ENCODE peak calls at places on chromosomes 11 and 22, in six cellular contexts. P is H1, K is fibroblast of lung, I is neural progenitor cell, Y is HCT116, Z is GM23338. V is an unnamed sample.

GRCh38 chr11:36376315-36376887 is 80.3 kb downstream of the PRR5L start:
- DNase-seq in P (no peak), K (peak), I (peak), Y (no peak), Z (peak), V (peak)

GRCh38 chr22:45129703-45130524 is 33.8 kb upstream of the NUP50 start:
- DNase-seq in P (no peak), K (no peak), I (no peak), Y (no peak), Z (peak), V (no peak)

GRCh38 chr11:125167954-125168821 is 3.6 kb downstream of the PKNOX2 start:
- DNase-seq in P (no peak), K (peak), I (peak), Y (no peak), Z (peak), V (no peak)

GRCh38 chr22:40951795-40952602 is 821 bp downstream of the RBX1 start:
- DNase-seq in P (no peak), K (no peak), I (no peak), Y (no peak), Z (peak), V (peak)

GRCh38 chr22:37195921-37196320 is 7.9 kb upstream of the C1QTNF6 start:
- DNase-seq in P (no peak), K (peak), I (no peak), Y (no peak), Z (no peak), V (no peak)

GRCh38 chr11:75563501-75563977 is 1.5 kb downstream of the SERPINH1 start:
- DNase-seq in P (no peak), K (no peak), I (no peak), Y (no peak), Z (no peak), V (no peak)

GRCh38 chr11:97909544-97910394 is 1111.0 kb upstream of the CNTN5 start:
- DNase-seq in P (no peak), K (peak), I (no peak), Y (no peak), Z (no peak), V (no peak)

GRCh38 chr11:20238712-20239111 is 78.4 kb upstream of the DBX1 start:
- DNase-seq in P (no peak), K (no peak), I (no peak), Y (no peak), Z (no peak), V (no peak)

GRCh38 chr22:17807571-17808410 is 33.5 kb upstream of the BID start:
- DNase-seq in P (no peak), K (peak), I (no peak), Y (no peak), Z (no peak), V (no peak)

GRCh38 chr22:41288245-41288946 is 2.4 kb upstream of the RANGAP1 start:
- DNase-seq in P (no peak), K (peak), I (no peak), Y (peak), Z (peak), V (peak)

GRCh38 chr11:68337399-68337835 is 25.0 kb downstream of the LRP5 start:
- DNase-seq in P (no peak), K (no peak), I (no peak), Y (no peak), Z (no peak), V (no peak)

GRCh38 chr11:69817265-69818236 is 1.7 kb downstream of the FGF3 start:
- DNase-seq in P (no peak), K (no peak), I (peak), Y (no peak), Z (peak), V (peak)

GRCh38 chr11:13335319-13335718 is 57.7 kb downstream of the BMAL1 start:
- DNase-seq in P (no peak), K (peak), I (peak), Y (no peak), Z (peak), V (peak)

GRCh38 chr22:31093090-31093850 is 12.2 kb downstream of the SMTN start:
- DNase-seq in P (no peak), K (no peak), I (no peak), Y (no peak), Z (no peak), V (no peak)

GRCh38 chr11:113085446-113085845 is 124.2 kb downstream of the NCAM1 start:
- DNase-seq in P (no peak), K (no peak), I (no peak), Y (no peak), Z (no peak), V (no peak)

GRCh38 chr11:131079036-131079435 is 162.8 kb upstream of the SNX19 start:
- DNase-seq in P (no peak), K (peak), I (no peak), Y (no peak), Z (no peak), V (no peak)

GRCh38 chr11:132540586-132540985 is 991.7 kb downstream of the OPCML start:
- DNase-seq in P (no peak), K (peak), I (no peak), Y (no peak), Z (no peak), V (no peak)

GRCh38 chr11:115197433-115197832 is 306.8 kb downstream of the CADM1 start:
- DNase-seq in P (no peak), K (peak), I (no peak), Y (no peak), Z (no peak), V (no peak)

GRCh38 chr11:75429902-75430691 is 2.9 kb downstream of the KLHL35 start:
- DNase-seq in P (no peak), K (peak), I (peak), Y (no peak), Z (peak), V (peak)

GRCh38 chr11:101996106-101996505 is 51.1 kb upstream of the CFAP300 start:
- DNase-seq in P (no peak), K (no peak), I (no peak), Y (no peak), Z (no peak), V (no peak)

GRCh38 chr11:9092846-9093778 is 1.7 kb upstream of the SCUBE2 start:
- DNase-seq in P (no peak), K (no peak), I (no peak), Y (no peak), Z (no peak), V (peak)

GRCh38 chr22:36887164-36887563 is 26.3 kb upstream of the CSF2RB start:
- DNase-seq in P (no peak), K (no peak), I (no peak), Y (no peak), Z (no peak), V (no peak)

GRCh38 chr11:78228467-78228866 is 39.7 kb downstream of the USP35 start:
- DNase-seq in P (no peak), K (peak), I (peak), Y (peak), Z (peak), V (peak)

GRCh38 chr22:32991353-32992115 is 66.6 kb downstream of the SYN3 start:
- DNase-seq in P (no peak), K (peak), I (no peak), Y (no peak), Z (no peak), V (peak)

GRCh38 chr11:78381867-78382266 is 35.8 kb downstream of the GAB2 start:
- DNase-seq in P (no peak), K (no peak), I (no peak), Y (no peak), Z (no peak), V (no peak)

DNA sequence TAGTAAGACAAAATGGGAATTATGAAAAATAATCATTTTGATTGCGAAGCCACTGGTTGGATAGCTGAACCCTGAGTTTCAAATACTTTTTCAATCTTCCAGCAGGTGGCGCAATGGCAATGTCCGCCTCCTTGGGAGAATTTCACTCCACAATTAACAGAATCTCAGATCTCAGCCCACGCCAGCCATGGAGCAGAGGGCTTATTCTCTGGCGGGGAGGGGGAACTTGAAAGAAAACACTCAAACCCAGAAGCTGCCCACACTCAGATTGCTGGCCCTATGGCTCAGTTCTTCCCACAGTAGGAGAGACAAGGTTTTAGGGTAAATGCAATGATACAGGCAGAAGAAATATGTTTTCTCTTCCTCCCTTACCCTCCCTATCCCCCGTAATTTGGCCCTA is 38.7 kb upstream of the RCN1 start:
- DNase-seq in P (no peak), K (peak), I (peak), Y (peak), Z (peak), V (peak)
- TF ChIP-seq EZH2 in P (no peak), K (no peak), I (no peak), Y (no peak), Z (no peak), V (no peak)

DNA sequence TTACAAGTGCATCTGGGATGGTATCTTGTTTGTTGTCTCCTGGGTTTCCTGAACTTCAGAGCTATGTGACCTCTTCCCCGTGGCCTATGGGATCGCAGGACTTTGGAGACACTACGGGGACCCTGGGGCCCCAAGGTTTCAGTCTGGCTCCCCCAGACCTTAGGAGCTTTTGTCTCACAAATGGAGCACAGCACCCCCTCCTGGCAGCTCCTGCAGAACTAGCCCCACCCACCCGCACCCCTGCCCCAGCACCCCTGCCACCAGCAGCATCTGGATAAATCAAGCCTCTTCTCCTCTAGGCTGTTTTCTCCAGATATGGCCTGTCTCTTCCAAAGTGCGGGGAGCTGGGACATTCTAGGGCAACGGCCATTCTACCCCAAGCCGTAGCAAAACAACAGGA is 10.4 kb downstream of the RCOR2 start:
- DNase-seq in P (no peak), K (no peak), I (peak), Y (no peak), Z (peak), V (peak)
- TF ChIP-seq CTCF in P (peak), K (no peak), I (peak), Y (peak), Z (peak), V (peak)

GRCh38 chr11:122978303-122978620 is 3.4 kb downstream of the BSX start:
- DNase-seq in P (no peak), K (no peak), I (no peak), Y (no peak), Z (no peak), V (no peak)

GRCh38 chr11:122979103-122979814 is 2.4 kb downstream of the BSX start:
- DNase-seq in P (no peak), K (no peak), I (peak), Y (no peak), Z (peak), V (no peak)

GRCh38 chr11:122976396-122976733 is 5.3 kb downstream of the BSX start:
- DNase-seq in P (no peak), K (no peak), I (no peak), Y (no peak), Z (peak), V (no peak)

GRCh38 chr11:122976734-122977454 is 4.7 kb downstream of the BSX start:
- DNase-seq in P (no peak), K (no peak), I (peak), Y (no peak), Z (peak), V (peak)

GRCh38 chr11:122977455-122978302 is 4.0 kb downstream of the BSX start:
- DNase-seq in P (no peak), K (no peak), I (peak), Y (no peak), Z (peak), V (no peak)
- TF ChIP-seq EZH2 in P (peak), K (peak), I (peak), Y (no peak), Z (peak), V (peak)

GRCh38 chr11:34415538-34415937 is 23.2 kb upstream of the CAT start:
- DNase-seq in P (no peak), K (no peak), I (no peak), Y (no peak), Z (no peak), V (no peak)

GRCh38 chr11:34419158-34419557 is 19.6 kb upstream of the CAT start:
- DNase-seq in P (no peak), K (no peak), I (no peak), Y (no peak), Z (no peak), V (no peak)

GRCh38 chr11:34416746-34417145 is 22.0 kb upstream of the CAT start:
- DNase-seq in P (no peak), K (no peak), I (no peak), Y (no peak), Z (no peak), V (no peak)

GRCh38 chr11:34416088-34416487 is 22.6 kb upstream of the CAT start:
- DNase-seq in P (no peak), K (no peak), I (no peak), Y (no peak), Z (no peak), V (no peak)

GRCh38 chr11:34417203-34417602 is 21.5 kb upstream of the CAT start:
- DNase-seq in P (no peak), K (no peak), I (no peak), Y (no peak), Z (peak), V (no peak)
- TF ChIP-seq CTCF in P (peak), K (no peak), I (peak), Y (no peak), Z (no peak), V (peak)

GRCh38 chr11:126772267-126772666 is 228.3 kb downstream of the KIRREL3 start:
- DNase-seq in P (no peak), K (no peak), I (no peak), Y (no peak), Z (no peak), V (no peak)

GRCh38 chr11:126764221-126764620 is 236.3 kb downstream of the KIRREL3 start:
- DNase-seq in P (no peak), K (peak), I (no peak), Y (no peak), Z (no peak), V (no peak)

GRCh38 chr11:126765196-126765595 is 235.4 kb downstream of the KIRREL3 start:
- DNase-seq in P (no peak), K (no peak), I (no peak), Y (no peak), Z (no peak), V (no peak)

GRCh38 chr11:126766425-126766824 is 234.1 kb downstream of the KIRREL3 start:
- DNase-seq in P (no peak), K (no peak), I (no peak), Y (no peak), Z (peak), V (no peak)

GRCh38 chr11:126768702-126769101 is 231.9 kb downstream of the KIRREL3 start:
- DNase-seq in P (no peak), K (no peak), I (no peak), Y (no peak), Z (no peak), V (no peak)
- TF ChIP-seq EZH2 in P (no peak), K (no peak), I (no peak), Y (no peak), Z (no peak), V (no peak)

GRCh38 chr11:26106713-26107112 is 225.2 kb upstream of the ANO3 start:
- DNase-seq in P (no peak), K (no peak), I (no peak), Y (no peak), Z (no peak), V (no peak)
- TF ChIP-seq CTCF in P (no peak), K (no peak), I (no peak), Y (no peak), Z (peak), V (no peak)

DNA sequence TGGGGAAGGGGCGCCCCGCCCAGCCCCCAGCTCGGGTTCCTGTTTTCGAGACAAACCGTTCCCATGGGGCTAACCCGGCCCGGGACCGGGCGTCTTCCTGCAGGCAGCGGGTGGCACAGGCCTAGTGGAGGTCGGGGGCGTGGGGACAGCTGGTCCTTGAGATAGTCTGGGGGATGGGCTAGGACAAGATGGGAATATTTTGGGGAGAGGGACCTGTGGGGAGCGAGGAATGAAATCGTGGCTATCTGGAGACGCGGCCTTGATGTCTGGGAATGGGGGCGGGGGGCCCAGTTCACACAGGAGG is 1.2 kb upstream of the RASGRP2 start:
- DNase-seq in P (no peak), K (no peak), I (no peak), Y (no peak), Z (peak), V (no peak)
- TF ChIP-seq EZH2 in P (no peak), K (peak), I (no peak), Y (no peak), Z (no peak), V (no peak)

GRCh38 chr11:64000026-64000739 is 13.9 kb downstream of the OTUB1 start:
- DNase-seq in P (no peak), K (peak), I (peak), Y (no peak), Z (peak), V (peak)
- TF ChIP-seq CTCF in P (peak), K (peak), I (peak), Y (no peak), Z (peak), V (peak)

DNA sequence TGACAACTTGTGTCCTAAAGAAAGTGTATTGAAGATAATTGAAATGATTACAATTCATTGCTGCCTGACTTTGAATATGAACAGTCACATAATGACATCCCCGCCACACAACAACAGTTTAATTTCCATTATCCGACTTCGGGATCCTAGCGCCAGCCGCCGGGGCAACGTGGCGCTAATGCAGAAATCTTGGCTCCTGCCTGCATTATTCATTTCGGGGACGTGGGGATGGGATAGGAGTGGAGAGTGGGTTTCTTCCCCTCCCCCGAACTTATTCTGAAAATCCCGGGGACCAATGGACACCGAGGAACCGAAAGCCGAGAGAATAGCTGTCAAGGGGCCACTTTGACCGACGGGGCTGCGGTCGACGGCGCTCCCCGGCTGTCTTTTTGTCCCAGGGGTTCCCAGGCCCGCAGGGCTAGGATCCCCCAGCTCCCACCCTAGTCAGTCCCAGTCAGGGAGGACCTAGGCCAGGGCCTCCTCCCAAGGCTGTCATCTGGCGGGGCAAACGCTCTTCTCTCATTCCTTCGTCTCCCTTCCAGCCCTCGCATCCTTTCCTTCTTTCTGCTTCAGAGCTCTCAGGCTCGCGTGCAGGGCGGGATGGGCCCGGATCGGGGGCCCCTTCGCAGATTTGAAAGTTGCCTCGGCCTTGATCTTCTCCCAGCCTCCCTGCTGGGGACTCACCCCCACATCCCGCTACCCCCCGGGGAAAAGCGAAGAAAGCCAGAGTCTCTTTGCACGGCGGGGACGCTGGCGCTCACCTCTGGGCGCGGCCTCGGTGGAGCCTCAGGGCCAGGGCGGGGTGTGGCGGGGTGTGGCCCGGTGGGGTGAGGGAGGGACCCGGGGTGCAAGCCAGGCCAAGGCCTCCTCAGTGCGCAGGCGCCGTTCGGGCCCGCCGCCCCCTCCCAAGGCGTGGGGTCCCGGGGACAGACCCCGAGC is 14.6 kb upstream of the PAX6 start:
- DNase-seq in P (no peak), K (no peak), I (peak), Y (no peak), Z (peak), V (peak)
- TF ChIP-seq EZH2 in P (peak), K (peak), I (peak), Y (no peak), Z (peak), V (peak)

V was measured in A673.